ENCODE peak calls at places on chromosomes 1 and 21, in nine cellular contexts. X is CD4-positive, alpha-beta memory T cell; M is fibroblast of pulmonary artery; H is lower leg skin; L is T47D; F is SW 1271; P is AG09319; J is endothelial cell; G is coronary artery. O is an unnamed sample.

GRCh38 chr1:50352428-50352827 is 70.8 kb downstream of the DMRTA2 start:
- DNase-seq in F (no peak), M (peak; percentile 72), G (peak; percentile 2), L (no peak), X (no peak), J (no peak), H (no peak), P (no peak), O (no peak)

GRCh38 chr1:192936313-192937018 is 122.7 kb downstream of the UCHL5 start:
- DNase-seq in M (peak; percentile 72), G (no peak), J (no peak), L (no peak), H (no peak), F (no peak), X (no peak), P (no peak), O (no peak)

GRCh38 chr1:86687595-86687994 is 16.8 kb upstream of the SH3GLB1 start:
- DNase-seq in G (no peak), J (no peak), M (peak; percentile 48), H (no peak), P (no peak), F (peak; percentile 49), L (peak; percentile 11), X (no peak), O (peak; percentile 42)

GRCh38 chr1:21149862-21150432 is 26.8 kb downstream of the EIF4G3 start:
- DNase-seq in L (no peak), F (peak; percentile 79), P (peak; percentile 70), M (peak; percentile 87), X (no peak), G (no peak), J (peak; percentile 11), H (no peak), O (peak; percentile 93)

GRCh38 chr1:222552882-222553281 is 5.0 kb upstream of the HHIPL2 start:
- DNase-seq in F (no peak), G (no peak), L (no peak), P (no peak), J (no peak), X (no peak), M (no peak), H (no peak), O (no peak)

GRCh38 chr1:9753121-9753531 is 70.6 kb downstream of the CLSTN1 start:
- DNase-seq in H (no peak), J (no peak), G (no peak), X (no peak), P (peak; percentile 50), M (peak; percentile 87), L (no peak), F (no peak), O (peak; percentile 67)

GRCh38 chr1:221169447-221169889 is 290.2 kb downstream of the HLX start:
- DNase-seq in P (no peak), M (peak; percentile 74), H (no peak), F (no peak), J (no peak), L (no peak), X (no peak), G (no peak), O (peak; percentile 47)

GRCh38 chr1:76138217-76138616 is 63.7 kb downstream of the ST6GALNAC3 start:
- DNase-seq in M (no peak), F (no peak), X (no peak), L (no peak), G (no peak), J (no peak), H (no peak), P (no peak), O (no peak)

GRCh38 chr1:157279157-157280140 is 141.3 kb upstream of the ETV3 start:
- DNase-seq in J (no peak), L (no peak), X (no peak), M (no peak), G (no peak), F (no peak), P (no peak), H (no peak), O (no peak)

GRCh38 chr1:9213956-9214355 is 20.6 kb upstream of the H6PD start:
- DNase-seq in J (no peak), M (no peak), F (no peak), L (no peak), P (no peak), G (no peak), X (no peak), H (no peak), O (no peak)

GRCh38 chr1:77757616-77758015 is 2.0 kb downstream of the USP33 start:
- DNase-seq in M (peak; percentile 82), X (no peak), J (no peak), F (no peak), H (no peak), G (no peak), P (peak; percentile 37), L (no peak), O (peak; percentile 56)

GRCh38 chr1:8863712-8864324 is 14.7 kb downstream of the ENO1 start:
- DNase-seq in F (no peak), H (no peak), X (no peak), P (no peak), G (no peak), L (no peak), M (no peak), J (no peak), O (no peak)

GRCh38 chr21:16216595-16216994 is 486.8 kb downstream of the USP25 start:
- DNase-seq in H (no peak), J (no peak), L (no peak), G (no peak), F (no peak), X (no peak), M (no peak), P (no peak), O (no peak)

GRCh38 chr1:200744143-200744542 is 5.5 kb downstream of the CAMSAP2 start:
- DNase-seq in H (no peak), L (no peak), F (no peak), J (no peak), X (no peak), M (no peak), G (no peak), P (no peak), O (no peak)

GRCh38 chr1:227797144-227797543 is 18.3 kb upstream of the PRSS38 start:
- DNase-seq in L (no peak), P (no peak), H (peak; percentile 53), J (no peak), F (no peak), G (peak; percentile 55), X (no peak), M (no peak), O (no peak)

O was measured in HCEC 1CT.